ENCODE peak calls at places on chromosomes 13 and 19, in ten cellular contexts. J is dorsolateral prefrontal cortex; X is SK-N-SH; L is Karpas-422; B is Peyer's patch; A is CD8-positive, alpha-beta memory T cell; K is ovary; O is AG04450; N is left ventricle myocardium inferior; S is H9. U is an unnamed sample.

GRCh38 chr19:547836-548720 is 4.2 kb downstream of the GZMM start:
- DNase-seq in J (no peak), X (no peak), L (no peak), B (no peak), A (no peak), K (no peak), O (no peak), N (no peak), S (peak; percentile 28), U (no peak)

GRCh38 chr13:104196611-104197010 is 1130.4 kb upstream of the SLC10A2 start:
- DNase-seq in J (no peak), X (no peak), L (no peak), B (no peak), A (no peak), K (no peak), O (no peak), N (no peak), S (no peak), U (no peak)

GRCh38 chr13:50627111-50627510 is 216.4 kb downstream of the DLEU7 start:
- DNase-seq in J (no peak), X (no peak), L (no peak), B (no peak), A (no peak), K (no peak), O (no peak), N (no peak), S (no peak), U (no peak)

GRCh38 chr13:105914637-105915036 is 620.8 kb downstream of the EFNB2 start:
- DNase-seq in J (no peak), X (no peak), L (no peak), B (no peak), A (no peak), K (no peak), O (peak; percentile 84), N (no peak), S (no peak), U (no peak)

GRCh38 chr19:45087531-45087930 is 5.4 kb upstream of the PPP1R37 start:
- DNase-seq in J (no peak), X (no peak), L (no peak), B (peak; percentile 48), A (peak; percentile 77), K (no peak), O (no peak), N (no peak), S (no peak), U (no peak)

GRCh38 chr19:19514881-19515763 is at the start of gene TSSK6:
- DNase-seq in J (no peak), X (no peak), L (no peak), B (no peak), A (no peak), K (peak; percentile 44), O (no peak), N (no peak), S (no peak), U (no peak)

GRCh38 chr19:31419871-31420430 is 70.7 kb upstream of the TSHZ3 start:
- DNase-seq in J (no peak), X (no peak), L (no peak), B (no peak), A (no peak), K (no peak), O (no peak), N (no peak), S (peak; percentile 56), U (no peak)

GRCh38 chr19:2503521-2504109 is 27.7 kb downstream of the GADD45B start:
- DNase-seq in J (no peak), X (no peak), L (peak; percentile 40), B (no peak), A (peak; percentile 53), K (no peak), O (no peak), N (no peak), S (no peak), U (no peak)

GRCh38 chr19:53158119-53158656 is 665 bp downstream of the ZNF347 start:
- DNase-seq in J (peak; percentile 30), X (peak; percentile 58), L (peak; percentile 79), B (peak; percentile 20), A (peak; percentile 22), K (peak; percentile 29), O (no peak), N (peak; percentile 32), S (peak; percentile 39), U (peak; percentile 52)

GRCh38 chr19:37905936-37906867 is at the start of gene WDR87:
- DNase-seq in J (no peak), X (peak; percentile 95), L (peak; percentile 89), B (peak; percentile 69), A (peak; percentile 50), K (peak; percentile 18), O (no peak), N (no peak), S (peak; percentile 95), U (no peak)

DNA sequence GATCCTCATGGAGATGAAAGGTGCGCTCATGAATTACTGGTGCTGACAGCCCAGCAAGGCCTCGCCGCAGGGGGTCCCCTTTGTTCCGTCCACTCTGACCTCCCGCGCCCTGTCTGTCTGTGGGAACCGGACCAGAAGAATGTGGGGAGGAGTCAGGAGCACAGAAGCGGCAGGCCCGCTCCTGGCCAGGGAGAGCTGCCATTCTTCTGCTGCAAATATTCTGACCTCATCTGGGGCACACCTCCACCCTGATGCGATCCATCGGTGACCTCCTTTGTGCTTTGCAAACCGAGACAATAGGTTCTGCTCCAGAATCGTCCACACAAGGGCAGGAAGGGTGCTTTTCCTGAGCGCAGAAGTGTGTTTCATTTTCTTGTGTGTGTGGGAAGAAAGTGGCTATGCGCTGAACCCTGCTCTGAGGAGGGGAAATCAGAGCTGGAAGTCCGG is 138.0 kb downstream of the SOX1 start:
- DNase-seq in J (no peak), X (no peak), L (no peak), B (no peak), A (no peak), K (no peak), O (no peak), N (peak; percentile 32), S (peak; percentile 69), U (no peak)
- H3K27ac ChIP-seq in J (no peak overlapping the region), X (no peak overlapping the region), L (no peak overlapping the region), B (no peak overlapping the region), A (no peak overlapping the region), K (no peak overlapping the region), O (no peak overlapping the region), N (peak overlapping the region; percentile 69), S (no peak overlapping the region), U (no peak overlapping the region)

GRCh38 chr19:50419022-50419579 is 363 bp downstream of the SPIB start:
- DNase-seq in J (no peak), X (no peak), L (peak; percentile 79), B (no peak), A (no peak), K (no peak), O (no peak), N (no peak), S (no peak), U (no peak)
- H3K27ac ChIP-seq in J (no peak overlapping the region), X (no peak overlapping the region), L (peak overlapping the region; percentile 97), B (no peak overlapping the region), A (no peak overlapping the region), K (no peak overlapping the region), O (no peak overlapping the region), N (no peak overlapping the region), S (no peak overlapping the region), U (no peak overlapping the region)

DNA sequence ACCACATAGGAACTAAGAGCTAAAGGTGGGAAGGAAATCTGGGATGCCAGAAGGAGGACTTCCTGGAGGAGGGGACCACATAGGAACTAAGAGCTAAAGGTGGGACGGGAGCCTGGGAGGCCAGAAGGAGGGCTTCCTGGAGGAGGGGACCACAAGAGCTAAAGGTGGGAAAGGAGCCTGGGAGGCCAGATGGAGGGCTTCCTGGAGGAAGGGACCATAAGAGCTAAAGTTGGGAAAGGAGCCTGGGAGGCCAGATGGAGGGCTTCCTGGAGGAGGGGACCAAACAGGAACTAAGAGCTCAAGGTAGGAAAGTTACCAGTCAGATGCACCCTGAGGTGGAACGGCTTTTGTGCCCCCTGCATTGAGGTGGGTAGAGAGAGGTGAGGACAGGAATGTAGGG is 9.8 kb upstream of the FCHO1 start:
- DNase-seq in J (no peak), X (no peak), L (no peak), B (no peak), A (no peak), K (no peak), O (no peak), N (no peak), S (no peak), U (no peak)
- H3K27ac ChIP-seq in J (no peak overlapping the region), X (no peak overlapping the region), L (no peak overlapping the region), B (no peak overlapping the region), A (no peak overlapping the region), K (no peak overlapping the region), O (no peak overlapping the region), N (no peak overlapping the region), S (no peak overlapping the region), U (no peak overlapping the region)

GRCh38 chr13:110869231-110869804 is 45.6 kb downstream of the ANKRD10 start:
- DNase-seq in J (no peak), X (no peak), L (no peak), B (no peak), A (no peak), K (peak; percentile 29), O (no peak), N (no peak), S (no peak), U (no peak)

GRCh38 chr13:110866491-110867170 is 48.2 kb downstream of the ANKRD10 start:
- DNase-seq in J (peak; percentile 49), X (no peak), L (no peak), B (no peak), A (no peak), K (no peak), O (no peak), N (no peak), S (no peak), U (no peak)

GRCh38 chr13:110867380-110867779 is 47.5 kb downstream of the ANKRD10 start:
- DNase-seq in J (no peak), X (no peak), L (no peak), B (no peak), A (no peak), K (no peak), O (no peak), N (no peak), S (no peak), U (no peak)

GRCh38 chr13:110869805-110870706 is 44.8 kb downstream of the ANKRD10 start:
- DNase-seq in J (peak; percentile 63), X (peak; percentile 58), L (no peak), B (no peak), A (no peak), K (peak; percentile 93), O (peak; percentile 99), N (peak; percentile 74), S (peak; percentile 74), U (peak; percentile 90)

GRCh38 chr13:110868631-110869165 is 46.2 kb downstream of the ANKRD10 start:
- DNase-seq in J (no peak), X (no peak), L (no peak), B (no peak), A (no peak), K (peak; percentile 32), O (no peak), N (no peak), S (no peak), U (no peak)
- H3K27ac ChIP-seq in J (no peak overlapping the region), X (no peak overlapping the region), L (no peak overlapping the region), B (peak overlapping the region; percentile 71), A (peak overlapping the region; percentile 68), K (no peak overlapping the region), O (no peak overlapping the region), N (peak overlapping the region; percentile 92), S (no peak overlapping the region), U (peak overlapping the region; percentile 75)

GRCh38 chr19:34452671-34453253 is 24.6 kb downstream of the UBA2 start:
- DNase-seq in J (no peak), X (no peak), L (no peak), B (no peak), A (no peak), K (no peak), O (no peak), N (no peak), S (no peak), U (no peak)
- H3K27ac ChIP-seq in J (no peak overlapping the region), X (no peak overlapping the region), L (no peak overlapping the region), B (no peak overlapping the region), A (no peak overlapping the region), K (no peak overlapping the region), O (no peak overlapping the region), N (peak overlapping the region; percentile 21), S (no peak overlapping the region), U (no peak overlapping the region)